ENCODE peak calls at places on chromosomes 12 and 14, in nine cellular contexts. One of them, this sample, is unnamed.

GRCh38 chr12:78645956-78646355 is 218.6 kb upstream of the SYT1 start:
- DNase-seq in posterior cingulate gyrus: no peak
- DNase-seq in nephron progenitor cell: no peak
- DNase-seq in epithelial cell of esophagus: peak; percentile 11
- DNase-seq in HL-60: no peak
- DNase-seq in NCI-H1092: no peak
- DNase-seq in hepatocyte: no peak
- DNase-seq in ureter: no peak
- DNase-seq in iris pigment epithelial cell: peak; percentile 4
- DNase-seq in this sample: no peak

GRCh38 chr12:120468271-120468845 is 1.2 kb downstream of the SRSF9 start:
- DNase-seq in posterior cingulate gyrus: no peak
- DNase-seq in nephron progenitor cell: peak; percentile 33
- DNase-seq in epithelial cell of esophagus: peak; percentile 40
- DNase-seq in HL-60: peak; percentile 80
- DNase-seq in NCI-H1092: no peak
- DNase-seq in hepatocyte: peak; percentile 49
- DNase-seq in ureter: peak; percentile 47
- DNase-seq in iris pigment epithelial cell: peak; percentile 77
- DNase-seq in this sample: peak; percentile 57

GRCh38 chr12:91331371-91331770 is 148.8 kb upstream of the DCN start:
- DNase-seq in posterior cingulate gyrus: no peak
- DNase-seq in nephron progenitor cell: no peak
- DNase-seq in epithelial cell of esophagus: no peak
- DNase-seq in HL-60: no peak
- DNase-seq in NCI-H1092: no peak
- DNase-seq in hepatocyte: no peak
- DNase-seq in ureter: no peak
- DNase-seq in iris pigment epithelial cell: no peak
- DNase-seq in this sample: no peak

GRCh38 chr14:66009104-66009503 is 477.1 kb upstream of the CCDC196 start:
- DNase-seq in posterior cingulate gyrus: no peak
- DNase-seq in nephron progenitor cell: no peak
- DNase-seq in epithelial cell of esophagus: peak; percentile 85
- DNase-seq in HL-60: no peak
- DNase-seq in NCI-H1092: no peak
- DNase-seq in hepatocyte: peak; percentile 79
- DNase-seq in ureter: no peak
- DNase-seq in iris pigment epithelial cell: peak; percentile 66
- DNase-seq in this sample: no peak

GRCh38 chr14:23435540-23436326 is at the start of gene MYH7:
- DNase-seq in posterior cingulate gyrus: no peak
- DNase-seq in nephron progenitor cell: no peak
- DNase-seq in epithelial cell of esophagus: no peak
- DNase-seq in HL-60: no peak
- DNase-seq in NCI-H1092: no peak
- DNase-seq in hepatocyte: no peak
- DNase-seq in ureter: no peak
- DNase-seq in iris pigment epithelial cell: no peak
- DNase-seq in this sample: no peak

GRCh38 chr14:61472025-61472672 is 150.8 kb downstream of the PRKCH start:
- DNase-seq in posterior cingulate gyrus: no peak
- DNase-seq in nephron progenitor cell: no peak
- DNase-seq in epithelial cell of esophagus: peak; percentile 96
- DNase-seq in HL-60: peak; percentile 61
- DNase-seq in NCI-H1092: peak; percentile 33
- DNase-seq in hepatocyte: peak; percentile 43
- DNase-seq in ureter: peak; percentile 69
- DNase-seq in iris pigment epithelial cell: peak; percentile 100
- DNase-seq in this sample: no peak

GRCh38 chr14:81453166-81453766 is 53.1 kb upstream of the STON2 start:
- DNase-seq in posterior cingulate gyrus: peak; percentile 66
- DNase-seq in nephron progenitor cell: peak; percentile 54
- DNase-seq in epithelial cell of esophagus: peak; percentile 75
- DNase-seq in HL-60: peak; percentile 48
- DNase-seq in NCI-H1092: peak; percentile 31
- DNase-seq in hepatocyte: peak; percentile 75
- DNase-seq in ureter: peak; percentile 62
- DNase-seq in iris pigment epithelial cell: peak; percentile 59
- DNase-seq in this sample: peak; percentile 70

GRCh38 chr12:19323768-19324167 is 115.5 kb upstream of the AEBP2 start:
- DNase-seq in posterior cingulate gyrus: no peak
- DNase-seq in nephron progenitor cell: no peak
- DNase-seq in epithelial cell of esophagus: no peak
- DNase-seq in HL-60: no peak
- DNase-seq in NCI-H1092: no peak
- DNase-seq in hepatocyte: peak; percentile 29
- DNase-seq in ureter: no peak
- DNase-seq in iris pigment epithelial cell: no peak
- DNase-seq in this sample: no peak

GRCh38 chr12:104055686-104056388 is 5.8 kb upstream of the GLT8D2 start:
- DNase-seq in posterior cingulate gyrus: no peak
- DNase-seq in nephron progenitor cell: no peak
- DNase-seq in epithelial cell of esophagus: no peak
- DNase-seq in HL-60: no peak
- DNase-seq in NCI-H1092: peak; percentile 96
- DNase-seq in hepatocyte: no peak
- DNase-seq in ureter: no peak
- DNase-seq in iris pigment epithelial cell: peak; percentile 39
- DNase-seq in this sample: peak; percentile 96

GRCh38 chr14:104137297-104138097 is 890 bp upstream of the KIF26A start:
- DNase-seq in posterior cingulate gyrus: peak; percentile 65
- DNase-seq in nephron progenitor cell: peak; percentile 91
- DNase-seq in epithelial cell of esophagus: peak; percentile 36
- DNase-seq in HL-60: peak; percentile 22
- DNase-seq in NCI-H1092: no peak
- DNase-seq in hepatocyte: peak; percentile 85
- DNase-seq in ureter: no peak
- DNase-seq in iris pigment epithelial cell: peak; percentile 46
- DNase-seq in this sample: peak; percentile 65

GRCh38 chr14:58078471-58078870 is 73.5 kb downstream of the ARMH4 start:
- DNase-seq in posterior cingulate gyrus: no peak
- DNase-seq in nephron progenitor cell: no peak
- DNase-seq in epithelial cell of esophagus: no peak
- DNase-seq in HL-60: no peak
- DNase-seq in NCI-H1092: no peak
- DNase-seq in hepatocyte: no peak
- DNase-seq in ureter: no peak
- DNase-seq in iris pigment epithelial cell: peak; percentile 3
- DNase-seq in this sample: no peak

GRCh38 chr14:91545946-91546716 is 36.0 kb upstream of the PPP4R3A start:
- DNase-seq in posterior cingulate gyrus: no peak
- DNase-seq in nephron progenitor cell: no peak
- DNase-seq in epithelial cell of esophagus: peak; percentile 25
- DNase-seq in HL-60: no peak
- DNase-seq in NCI-H1092: no peak
- DNase-seq in hepatocyte: no peak
- DNase-seq in ureter: no peak
- DNase-seq in iris pigment epithelial cell: peak; percentile 7
- DNase-seq in this sample: no peak

GRCh38 chr12:1474567-1475153 is 119.7 kb downstream of the FBXL14 start:
- DNase-seq in posterior cingulate gyrus: no peak
- DNase-seq in nephron progenitor cell: no peak
- DNase-seq in epithelial cell of esophagus: peak; percentile 41
- DNase-seq in HL-60: no peak
- DNase-seq in NCI-H1092: peak; percentile 85
- DNase-seq in hepatocyte: peak; percentile 25
- DNase-seq in ureter: no peak
- DNase-seq in iris pigment epithelial cell: peak; percentile 95
- DNase-seq in this sample: no peak

GRCh38 chr12:95088339-95088738 is 14.9 kb upstream of the NR2C1 start:
- DNase-seq in posterior cingulate gyrus: no peak
- DNase-seq in nephron progenitor cell: no peak
- DNase-seq in epithelial cell of esophagus: no peak
- DNase-seq in HL-60: no peak
- DNase-seq in NCI-H1092: no peak
- DNase-seq in hepatocyte: no peak
- DNase-seq in ureter: no peak
- DNase-seq in iris pigment epithelial cell: no peak
- DNase-seq in this sample: no peak

GRCh38 chr12:21643758-21644157 is 13.9 kb downstream of the LDHB start:
- DNase-seq in posterior cingulate gyrus: no peak
- DNase-seq in nephron progenitor cell: no peak
- DNase-seq in epithelial cell of esophagus: no peak
- DNase-seq in HL-60: no peak
- DNase-seq in NCI-H1092: no peak
- DNase-seq in hepatocyte: no peak
- DNase-seq in ureter: no peak
- DNase-seq in iris pigment epithelial cell: peak; percentile 28
- DNase-seq in this sample: no peak

GRCh38 chr12:91432079-91432478 is 249.5 kb upstream of the DCN start:
- DNase-seq in posterior cingulate gyrus: no peak
- DNase-seq in nephron progenitor cell: peak; percentile 8
- DNase-seq in epithelial cell of esophagus: no peak
- DNase-seq in HL-60: no peak
- DNase-seq in NCI-H1092: no peak
- DNase-seq in hepatocyte: no peak
- DNase-seq in ureter: no peak
- DNase-seq in iris pigment epithelial cell: peak; percentile 91
- DNase-seq in this sample: no peak

GRCh38 chr12:127158385-127159061 is 1108.4 kb upstream of the TMEM132C start:
- DNase-seq in posterior cingulate gyrus: no peak
- DNase-seq in nephron progenitor cell: no peak
- DNase-seq in epithelial cell of esophagus: no peak
- DNase-seq in HL-60: no peak
- DNase-seq in NCI-H1092: no peak
- DNase-seq in hepatocyte: no peak
- DNase-seq in ureter: no peak
- DNase-seq in iris pigment epithelial cell: no peak
- DNase-seq in this sample: no peak

GRCh38 chr12:95102916-95103671 is 29.7 kb upstream of the NR2C1 start:
- DNase-seq in posterior cingulate gyrus: no peak
- DNase-seq in nephron progenitor cell: no peak
- DNase-seq in epithelial cell of esophagus: peak; percentile 98
- DNase-seq in HL-60: no peak
- DNase-seq in NCI-H1092: peak; percentile 28
- DNase-seq in hepatocyte: peak; percentile 13
- DNase-seq in ureter: no peak
- DNase-seq in iris pigment epithelial cell: peak; percentile 93
- DNase-seq in this sample: no peak

GRCh38 chr12:129885287-129885686 is 18.5 kb downstream of the TMEM132D start:
- DNase-seq in posterior cingulate gyrus: no peak
- DNase-seq in nephron progenitor cell: no peak
- DNase-seq in epithelial cell of esophagus: no peak
- DNase-seq in HL-60: no peak
- DNase-seq in NCI-H1092: no peak
- DNase-seq in hepatocyte: no peak
- DNase-seq in ureter: no peak
- DNase-seq in iris pigment epithelial cell: no peak
- DNase-seq in this sample: no peak

GRCh38 chr12:102300824-102301461 is 103.3 kb upstream of the PMCH start:
- DNase-seq in posterior cingulate gyrus: no peak
- DNase-seq in nephron progenitor cell: no peak
- DNase-seq in epithelial cell of esophagus: peak; percentile 77
- DNase-seq in HL-60: peak; percentile 39
- DNase-seq in NCI-H1092: no peak
- DNase-seq in hepatocyte: peak; percentile 39
- DNase-seq in ureter: no peak
- DNase-seq in iris pigment epithelial cell: peak; percentile 75
- DNase-seq in this sample: peak; percentile 49